ENCODE peak calls at places on chromosomes 11 and 22, in five cellular contexts. One of them, this sample, is unnamed.

GRCh38 chr11:40316171-40316570 is 1143.3 kb downstream of the LRRC4C start:
- DNase-seq in HS-5: no peak
- DNase-seq in AG04449: no peak
- DNase-seq in D341Med: no peak
- DNase-seq in HS-27A: no peak
- DNase-seq in this sample: no peak

GRCh38 chr11:457071-457760 is 7.1 kb downstream of the PTDSS2 start:
- DNase-seq in HS-5: no peak
- DNase-seq in AG04449: no peak
- DNase-seq in D341Med: no peak
- DNase-seq in HS-27A: no peak
- DNase-seq in this sample: no peak

GRCh38 chr11:113730887-113731726 is 25.0 kb upstream of the TMPRSS5 start:
- DNase-seq in HS-5: peak
- DNase-seq in AG04449: peak
- DNase-seq in D341Med: peak
- DNase-seq in HS-27A: peak
- DNase-seq in this sample: peak

GRCh38 chr11:19370100-19370861 is 129.5 kb upstream of the E2F8 start:
- DNase-seq in HS-5: peak
- DNase-seq in AG04449: no peak
- DNase-seq in D341Med: no peak
- DNase-seq in HS-27A: no peak
- DNase-seq in this sample: peak

GRCh38 chr11:79165908-79166307 is 274.9 kb downstream of the TENM4 start:
- DNase-seq in HS-5: no peak
- DNase-seq in AG04449: no peak
- DNase-seq in D341Med: no peak
- DNase-seq in HS-27A: no peak
- DNase-seq in this sample: no peak

GRCh38 chr11:86193297-86194095 is 51.1 kb upstream of the EED start:
- DNase-seq in HS-5: peak
- DNase-seq in AG04449: no peak
- DNase-seq in D341Med: peak
- DNase-seq in HS-27A: peak
- DNase-seq in this sample: peak

GRCh38 chr22:28898233-28898629 is 14.9 kb downstream of the ZNRF3 start:
- DNase-seq in HS-5: no peak
- DNase-seq in AG04449: no peak
- DNase-seq in D341Med: no peak
- DNase-seq in HS-27A: no peak
- DNase-seq in this sample: no peak

GRCh38 chr11:124896071-124896750 is 1.5 kb downstream of the ROBO4 start:
- DNase-seq in HS-5: no peak
- DNase-seq in AG04449: no peak
- DNase-seq in D341Med: peak
- DNase-seq in HS-27A: no peak
- DNase-seq in this sample: no peak

GRCh38 chr11:2788751-2789140 is 89.0 kb upstream of the KCNQ1OT1 start:
- DNase-seq in HS-5: no peak
- DNase-seq in AG04449: no peak
- DNase-seq in D341Med: no peak
- DNase-seq in HS-27A: no peak
- DNase-seq in this sample: no peak

GRCh38 chr11:127490896-127491295 is 490.3 kb upstream of the KIRREL3 start:
- DNase-seq in HS-5: no peak
- DNase-seq in AG04449: no peak
- DNase-seq in D341Med: no peak
- DNase-seq in HS-27A: no peak
- DNase-seq in this sample: no peak

GRCh38 chr11:107719557-107720304 is 7.9 kb upstream of the SLN start:
- DNase-seq in HS-5: no peak
- DNase-seq in AG04449: no peak
- DNase-seq in D341Med: no peak
- DNase-seq in HS-27A: no peak
- DNase-seq in this sample: no peak

GRCh38 chr11:72798361-72798760 is 4.5 kb upstream of the STARD10 start:
- DNase-seq in HS-5: no peak
- DNase-seq in AG04449: no peak
- DNase-seq in D341Med: no peak
- DNase-seq in HS-27A: no peak
- DNase-seq in this sample: no peak

GRCh38 chr11:35267504-35267903 is 128.5 kb downstream of the CD44 start:
- DNase-seq in HS-5: no peak
- DNase-seq in AG04449: peak
- DNase-seq in D341Med: no peak
- DNase-seq in HS-27A: no peak
- DNase-seq in this sample: no peak

GRCh38 chr22:22848364-22848866 is 39.2 kb upstream of the IGLL5 start:
- DNase-seq in HS-5: no peak
- DNase-seq in AG04449: no peak
- DNase-seq in D341Med: peak
- DNase-seq in HS-27A: no peak
- DNase-seq in this sample: peak

GRCh38 chr11:83543918-83544491 is 257.8 kb upstream of the CCDC90B start:
- DNase-seq in HS-5: no peak
- DNase-seq in AG04449: no peak
- DNase-seq in D341Med: no peak
- DNase-seq in HS-27A: no peak
- DNase-seq in this sample: no peak

GRCh38 chr11:128021304-128022006 is 565.9 kb downstream of the ETS1 start:
- DNase-seq in HS-5: no peak
- DNase-seq in AG04449: no peak
- DNase-seq in D341Med: no peak
- DNase-seq in HS-27A: no peak
- DNase-seq in this sample: no peak

GRCh38 chr22:50505776-50506610 is 1.5 kb downstream of the LMF2 start:
- DNase-seq in HS-5: no peak
- DNase-seq in AG04449: no peak
- DNase-seq in D341Med: no peak
- DNase-seq in HS-27A: no peak
- DNase-seq in this sample: no peak

GRCh38 chr22:36773935-36774334 is 2.0 kb downstream of the IFT27 start:
- DNase-seq in HS-5: no peak
- DNase-seq in AG04449: no peak
- DNase-seq in D341Med: no peak
- DNase-seq in HS-27A: no peak
- DNase-seq in this sample: no peak